ENCODE peak calls at places on chromosome 13, in seven cellular contexts. One of them, this sample, is unnamed.

GRCh38 chr13:76148926-76149325 is 512.8 kb downstream of the LMO7 start:
- DNase-seq in gastrocnemius medialis: no peak
- DNase-seq in IMR-90: peak
- DNase-seq in heart right ventricle: no peak
- DNase-seq in body of pancreas: no peak
- DNase-seq in neural progenitor cell: no peak
- DNase-seq in astrocyte: peak
- DNase-seq in this sample: peak

GRCh38 chr13:66501187-66501586 is 728.9 kb downstream of the PCDH9 start:
- DNase-seq in neural progenitor cell: no peak
- DNase-seq in body of pancreas: no peak
- DNase-seq in heart right ventricle: no peak
- DNase-seq in IMR-90: peak
- DNase-seq in gastrocnemius medialis: no peak
- DNase-seq in astrocyte: peak
- DNase-seq in this sample: no peak

GRCh38 chr13:102729560-102730275 is 34.9 kb upstream of the METTL21C start:
- DNase-seq in body of pancreas: no peak
- DNase-seq in astrocyte: peak
- DNase-seq in gastrocnemius medialis: no peak
- DNase-seq in neural progenitor cell: no peak
- DNase-seq in heart right ventricle: no peak
- DNase-seq in IMR-90: peak
- DNase-seq in this sample: peak

GRCh38 chr13:21684576-21684975 is 13.7 kb downstream of the FGF9 start:
- DNase-seq in heart right ventricle: no peak
- DNase-seq in IMR-90: peak
- DNase-seq in neural progenitor cell: no peak
- DNase-seq in body of pancreas: no peak
- DNase-seq in astrocyte: no peak
- DNase-seq in gastrocnemius medialis: no peak
- DNase-seq in this sample: no peak

GRCh38 chr13:47066261-47066660 is 169.4 kb upstream of the HTR2A start:
- DNase-seq in heart right ventricle: no peak
- DNase-seq in astrocyte: peak
- DNase-seq in body of pancreas: no peak
- DNase-seq in IMR-90: peak
- DNase-seq in neural progenitor cell: no peak
- DNase-seq in gastrocnemius medialis: no peak
- DNase-seq in this sample: no peak

GRCh38 chr13:33931397-33931987 is 113.5 kb downstream of the RFC3 start:
- DNase-seq in body of pancreas: no peak
- DNase-seq in gastrocnemius medialis: no peak
- DNase-seq in astrocyte: peak
- DNase-seq in heart right ventricle: peak
- DNase-seq in neural progenitor cell: peak
- DNase-seq in IMR-90: peak
- DNase-seq in this sample: no peak

GRCh38 chr13:51151463-51151862 is 40.4 kb upstream of the C13orf42 start:
- DNase-seq in gastrocnemius medialis: no peak
- DNase-seq in astrocyte: no peak
- DNase-seq in neural progenitor cell: no peak
- DNase-seq in IMR-90: no peak
- DNase-seq in body of pancreas: no peak
- DNase-seq in heart right ventricle: no peak
- DNase-seq in this sample: no peak

GRCh38 chr13:44876782-44877324 is 112.4 kb downstream of the NUFIP1 start:
- DNase-seq in heart right ventricle: no peak
- DNase-seq in IMR-90: no peak
- DNase-seq in body of pancreas: no peak
- DNase-seq in gastrocnemius medialis: no peak
- DNase-seq in astrocyte: no peak
- DNase-seq in neural progenitor cell: peak
- DNase-seq in this sample: no peak

GRCh38 chr13:113082198-113083021 is 23.2 kb upstream of the F7 start:
- DNase-seq in body of pancreas: no peak
- DNase-seq in heart right ventricle: no peak
- DNase-seq in neural progenitor cell: no peak
- DNase-seq in gastrocnemius medialis: no peak
- DNase-seq in IMR-90: no peak
- DNase-seq in astrocyte: no peak
- DNase-seq in this sample: no peak

GRCh38 chr13:22194106-22194810 is 523.4 kb downstream of the FGF9 start:
- DNase-seq in body of pancreas: no peak
- DNase-seq in astrocyte: no peak
- DNase-seq in gastrocnemius medialis: no peak
- DNase-seq in heart right ventricle: peak
- DNase-seq in IMR-90: no peak
- DNase-seq in neural progenitor cell: no peak
- DNase-seq in this sample: no peak

GRCh38 chr13:85381082-85381481 is 418.1 kb downstream of the SLITRK6 start:
- DNase-seq in heart right ventricle: no peak
- DNase-seq in astrocyte: no peak
- DNase-seq in body of pancreas: no peak
- DNase-seq in gastrocnemius medialis: no peak
- DNase-seq in neural progenitor cell: no peak
- DNase-seq in IMR-90: no peak
- DNase-seq in this sample: no peak

GRCh38 chr13:37211542-37211941 is 106.1 kb upstream of the CSNK1A1L start:
- DNase-seq in heart right ventricle: no peak
- DNase-seq in body of pancreas: no peak
- DNase-seq in IMR-90: no peak
- DNase-seq in gastrocnemius medialis: no peak
- DNase-seq in astrocyte: no peak
- DNase-seq in neural progenitor cell: peak
- DNase-seq in this sample: no peak

GRCh38 chr13:111399776-111400505 is 79.5 kb downstream of the TEX29 start:
- DNase-seq in gastrocnemius medialis: no peak
- DNase-seq in heart right ventricle: no peak
- DNase-seq in neural progenitor cell: no peak
- DNase-seq in IMR-90: no peak
- DNase-seq in astrocyte: no peak
- DNase-seq in body of pancreas: no peak
- DNase-seq in this sample: no peak

GRCh38 chr13:44989071-44989889 is at the start of the genes GPALPP1 and NUFIP1:
- DNase-seq in gastrocnemius medialis: peak
- DNase-seq in astrocyte: peak
- DNase-seq in IMR-90: peak
- DNase-seq in neural progenitor cell: peak
- DNase-seq in body of pancreas: peak
- DNase-seq in heart right ventricle: peak
- DNase-seq in this sample: peak

GRCh38 chr13:22201395-22201794 is 530.5 kb downstream of the FGF9 start:
- DNase-seq in IMR-90: no peak
- DNase-seq in heart right ventricle: no peak
- DNase-seq in astrocyte: no peak
- DNase-seq in gastrocnemius medialis: no peak
- DNase-seq in neural progenitor cell: no peak
- DNase-seq in body of pancreas: no peak
- DNase-seq in this sample: no peak

GRCh38 chr13:70527553-70527952 is 419.3 kb upstream of the KLHL1 start:
- DNase-seq in heart right ventricle: no peak
- DNase-seq in body of pancreas: no peak
- DNase-seq in gastrocnemius medialis: no peak
- DNase-seq in neural progenitor cell: no peak
- DNase-seq in astrocyte: no peak
- DNase-seq in IMR-90: no peak
- DNase-seq in this sample: no peak

GRCh38 chr13:108005231-108005630 is 210.1 kb downstream of the LIG4 start:
- DNase-seq in heart right ventricle: no peak
- DNase-seq in body of pancreas: no peak
- DNase-seq in astrocyte: no peak
- DNase-seq in IMR-90: no peak
- DNase-seq in gastrocnemius medialis: no peak
- DNase-seq in neural progenitor cell: no peak
- DNase-seq in this sample: no peak

GRCh38 chr13:111599791-111600190 is 279.3 kb downstream of the TEX29 start:
- DNase-seq in IMR-90: no peak
- DNase-seq in body of pancreas: no peak
- DNase-seq in astrocyte: no peak
- DNase-seq in heart right ventricle: no peak
- DNase-seq in gastrocnemius medialis: no peak
- DNase-seq in neural progenitor cell: no peak
- DNase-seq in this sample: no peak

GRCh38 chr13:46615888-46616531 is 63.0 kb downstream of the LRCH1 start:
- DNase-seq in neural progenitor cell: no peak
- DNase-seq in IMR-90: peak
- DNase-seq in body of pancreas: no peak
- DNase-seq in heart right ventricle: no peak
- DNase-seq in astrocyte: no peak
- DNase-seq in gastrocnemius medialis: no peak
- DNase-seq in this sample: no peak

GRCh38 chr13:28792992-28793391 is 27.1 kb upstream of the MTUS2 start:
- DNase-seq in body of pancreas: no peak
- DNase-seq in gastrocnemius medialis: no peak
- DNase-seq in IMR-90: peak
- DNase-seq in astrocyte: peak
- DNase-seq in heart right ventricle: no peak
- DNase-seq in neural progenitor cell: no peak
- DNase-seq in this sample: peak

GRCh38 chr13:28531195-28531955 is 36.4 kb upstream of the FLT1 start:
- DNase-seq in neural progenitor cell: peak
- DNase-seq in gastrocnemius medialis: no peak
- DNase-seq in astrocyte: no peak
- DNase-seq in IMR-90: peak
- DNase-seq in heart right ventricle: peak
- DNase-seq in body of pancreas: peak
- DNase-seq in this sample: no peak

GRCh38 chr13:43879323-43880181 is at the start of the genes CCDC122 and LACC1:
- DNase-seq in IMR-90: peak
- DNase-seq in neural progenitor cell: peak
- DNase-seq in heart right ventricle: peak
- DNase-seq in body of pancreas: peak
- DNase-seq in astrocyte: peak
- DNase-seq in gastrocnemius medialis: peak
- DNase-seq in this sample: no peak

GRCh38 chr13:20721454-20722357 is 18.2 kb downstream of the IL17D start:
- DNase-seq in body of pancreas: peak
- DNase-seq in gastrocnemius medialis: peak
- DNase-seq in neural progenitor cell: peak
- DNase-seq in astrocyte: peak
- DNase-seq in heart right ventricle: peak
- DNase-seq in IMR-90: peak
- DNase-seq in this sample: no peak

DNA sequence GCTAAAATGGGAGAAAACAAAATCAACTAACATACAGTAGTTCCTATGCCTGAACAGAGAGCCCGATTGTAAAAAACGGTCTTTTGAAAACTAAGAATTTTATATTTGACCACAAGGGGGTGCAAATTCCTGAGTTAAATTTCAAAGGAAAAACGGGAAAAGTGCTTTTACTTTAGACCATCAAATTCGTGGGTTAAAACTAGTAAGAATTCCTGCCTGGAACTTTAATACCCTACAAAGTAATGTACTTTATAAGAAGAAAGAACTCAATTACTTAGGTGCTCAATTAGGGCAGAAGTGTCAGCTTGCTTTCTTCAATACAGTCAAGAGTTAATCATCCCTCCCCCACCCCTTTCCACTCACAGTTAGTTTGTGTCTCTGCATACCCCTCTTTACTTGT is 69.8 kb downstream of the KCNRG start:
- DNase-seq in gastrocnemius medialis: no peak
- DNase-seq in neural progenitor cell: peak
- DNase-seq in body of pancreas: no peak
- DNase-seq in heart right ventricle: no peak
- DNase-seq in IMR-90: peak
- DNase-seq in astrocyte: no peak
- DNase-seq in this sample: no peak
- TF ChIP-seq CTCF in gastrocnemius medialis: peak
- TF ChIP-seq CTCF in neural progenitor cell: peak
- TF ChIP-seq CTCF in body of pancreas: peak
- TF ChIP-seq CTCF in heart right ventricle: peak
- TF ChIP-seq CTCF in IMR-90: peak
- TF ChIP-seq CTCF in astrocyte: peak
- TF ChIP-seq CTCF in this sample: no peak

GRCh38 chr13:106753241-106753640 is 185.3 kb upstream of the ARGLU1 start:
- DNase-seq in IMR-90: no peak
- DNase-seq in heart right ventricle: peak
- DNase-seq in neural progenitor cell: peak
- DNase-seq in astrocyte: no peak
- DNase-seq in gastrocnemius medialis: no peak
- DNase-seq in body of pancreas: no peak
- DNase-seq in this sample: no peak
- H3K4me3 ChIP-seq in IMR-90: no peak
- H3K4me3 ChIP-seq in heart right ventricle: no peak
- H3K4me3 ChIP-seq in neural progenitor cell: peak
- H3K4me3 ChIP-seq in astrocyte: no peak
- H3K4me3 ChIP-seq in gastrocnemius medialis: no peak
- H3K4me3 ChIP-seq in body of pancreas: no peak
- H3K4me3 ChIP-seq in this sample: no peak

GRCh38 chr13:91946498-91947070 is 548.2 kb downstream of the GPC5 start:
- DNase-seq in heart right ventricle: no peak
- DNase-seq in astrocyte: peak
- DNase-seq in body of pancreas: no peak
- DNase-seq in IMR-90: peak
- DNase-seq in gastrocnemius medialis: no peak
- DNase-seq in neural progenitor cell: peak
- DNase-seq in this sample: no peak
- TF ChIP-seq CTCF in heart right ventricle: peak
- TF ChIP-seq CTCF in astrocyte: peak
- TF ChIP-seq CTCF in body of pancreas: peak
- TF ChIP-seq CTCF in IMR-90: peak
- TF ChIP-seq CTCF in gastrocnemius medialis: no peak
- TF ChIP-seq CTCF in neural progenitor cell: peak
- TF ChIP-seq CTCF in this sample: no peak

GRCh38 chr13:40961224-40961623 is 57.9 kb downstream of the ELF1 start:
- DNase-seq in neural progenitor cell: no peak
- DNase-seq in gastrocnemius medialis: no peak
- DNase-seq in body of pancreas: no peak
- DNase-seq in IMR-90: no peak
- DNase-seq in heart right ventricle: no peak
- DNase-seq in astrocyte: no peak
- DNase-seq in this sample: no peak

GRCh38 chr13:40958655-40959054 is 60.5 kb downstream of the ELF1 start:
- DNase-seq in IMR-90: no peak
- DNase-seq in neural progenitor cell: no peak
- DNase-seq in astrocyte: no peak
- DNase-seq in gastrocnemius medialis: no peak
- DNase-seq in body of pancreas: no peak
- DNase-seq in heart right ventricle: no peak
- DNase-seq in this sample: no peak

GRCh38 chr13:40961826-40962225 is 57.3 kb downstream of the ELF1 start:
- DNase-seq in heart right ventricle: no peak
- DNase-seq in IMR-90: no peak
- DNase-seq in gastrocnemius medialis: no peak
- DNase-seq in astrocyte: no peak
- DNase-seq in neural progenitor cell: no peak
- DNase-seq in body of pancreas: no peak
- DNase-seq in this sample: no peak

GRCh38 chr13:40963927-40964326 is 55.2 kb downstream of the ELF1 start:
- DNase-seq in IMR-90: peak
- DNase-seq in body of pancreas: no peak
- DNase-seq in gastrocnemius medialis: no peak
- DNase-seq in neural progenitor cell: no peak
- DNase-seq in astrocyte: peak
- DNase-seq in heart right ventricle: no peak
- DNase-seq in this sample: no peak

DNA sequence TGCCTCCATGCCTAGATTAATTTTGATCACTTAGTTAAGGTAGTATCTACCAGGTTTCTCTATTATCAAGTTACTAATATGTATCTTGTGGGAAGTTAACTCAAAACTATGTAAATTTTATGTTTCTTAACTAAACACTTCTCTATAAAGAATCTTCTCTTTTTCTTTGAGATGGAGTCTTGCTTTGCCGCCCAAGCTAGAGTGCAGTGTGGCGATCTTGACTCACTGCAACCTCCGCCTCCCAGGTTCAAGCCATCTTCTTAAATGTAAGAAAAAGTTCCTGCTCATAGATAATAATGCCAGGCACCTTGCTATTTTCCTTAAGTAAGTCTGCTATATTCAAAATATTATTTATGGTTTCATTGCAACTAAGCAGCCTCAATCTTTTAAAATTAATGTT is 58.4 kb downstream of the ELF1 start:
- DNase-seq in astrocyte: no peak
- DNase-seq in IMR-90: no peak
- DNase-seq in heart right ventricle: no peak
- DNase-seq in neural progenitor cell: no peak
- DNase-seq in gastrocnemius medialis: no peak
- DNase-seq in body of pancreas: no peak
- DNase-seq in this sample: no peak
- H3K4me3 ChIP-seq in astrocyte: no peak
- H3K4me3 ChIP-seq in IMR-90: no peak
- H3K4me3 ChIP-seq in heart right ventricle: no peak
- H3K4me3 ChIP-seq in neural progenitor cell: no peak
- H3K4me3 ChIP-seq in gastrocnemius medialis: no peak
- H3K4me3 ChIP-seq in body of pancreas: no peak
- H3K4me3 ChIP-seq in this sample: no peak

This sample was measured in AG04449.